ENCODE peak calls at places on chromosomes 6 and 20, in six cellular contexts. R is H1, H is WTC11, K is HepG2, O is A549, E is K562. F is an unnamed sample.
A peak's percentile ranks its signal among the peaks of the same experiment; 100 is the strongest.

GRCh38 chr20:19531446-19531845 is 226.6 kb upstream of the RIN2 start:
- DNase-seq in E (no peak), K (no peak), O (no peak), H (no peak), R (no peak), F (no peak)

GRCh38 chr20:56788671-56789610 is 159.8 kb downstream of the TFAP2C start:
- DNase-seq in O (peak; percentile 59), R (no peak), H (no peak), E (no peak), K (no peak), F (no peak)

GRCh38 chr6:40376113-40376650 is 211.0 kb downstream of the LRFN2 start:
- DNase-seq in E (no peak), O (no peak), K (no peak), R (no peak), H (no peak), F (no peak)

GRCh38 chr6:68343901-68344300 is 291.2 kb upstream of the ADGRB3 start:
- DNase-seq in E (peak; percentile 57), R (peak; percentile 58), K (peak; percentile 26), H (peak; percentile 64), O (peak; percentile 48), F (no peak)

GRCh38 chr6:111890981-111891380 is 17.7 kb upstream of the FYN start:
- DNase-seq in H (no peak), O (no peak), K (no peak), E (no peak), R (no peak), F (no peak)

GRCh38 chr6:21121737-21122136 is 471.8 kb upstream of the SOX4 start:
- DNase-seq in E (no peak), R (no peak), H (no peak), K (no peak), O (no peak), F (no peak)

GRCh38 chr6:106974337-106974998 is at the start of gene CD24:
- DNase-seq in E (peak; percentile 37), O (peak; percentile 57), K (no peak), H (peak; percentile 78), R (peak; percentile 91), F (no peak)

GRCh38 chr20:53693265-53693871 is 99.7 kb upstream of the ZNF217 start:
- DNase-seq in E (no peak), H (no peak), R (no peak), K (no peak), O (no peak), F (no peak)

DNA sequence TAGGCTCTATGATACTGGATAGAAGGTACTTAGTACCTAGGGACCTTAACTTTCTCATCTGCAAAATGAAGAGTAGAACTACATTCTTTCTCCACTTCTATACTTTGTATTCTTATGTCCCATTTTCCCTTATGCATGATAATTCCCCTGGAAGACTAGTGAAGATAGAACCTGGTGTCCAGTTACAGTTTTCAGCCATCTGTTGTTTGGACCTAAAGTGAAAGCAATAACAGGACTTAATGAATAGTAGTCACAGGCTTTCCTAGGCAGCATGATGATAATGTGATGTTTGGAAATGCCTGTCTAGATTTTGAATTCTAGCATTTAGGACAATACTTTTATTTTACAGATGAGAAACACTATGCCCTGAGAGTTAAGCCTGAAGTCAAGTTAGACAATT is 153.8 kb downstream of the RIMS1 start:
- DNase-seq in O (no peak), R (no peak), E (no peak), K (no peak), H (no peak), F (no peak)
- TF ChIP-seq JUN in O (no peak), R (no peak), E (no peak), K (no peak), H (no peak), F (no peak)

DNA sequence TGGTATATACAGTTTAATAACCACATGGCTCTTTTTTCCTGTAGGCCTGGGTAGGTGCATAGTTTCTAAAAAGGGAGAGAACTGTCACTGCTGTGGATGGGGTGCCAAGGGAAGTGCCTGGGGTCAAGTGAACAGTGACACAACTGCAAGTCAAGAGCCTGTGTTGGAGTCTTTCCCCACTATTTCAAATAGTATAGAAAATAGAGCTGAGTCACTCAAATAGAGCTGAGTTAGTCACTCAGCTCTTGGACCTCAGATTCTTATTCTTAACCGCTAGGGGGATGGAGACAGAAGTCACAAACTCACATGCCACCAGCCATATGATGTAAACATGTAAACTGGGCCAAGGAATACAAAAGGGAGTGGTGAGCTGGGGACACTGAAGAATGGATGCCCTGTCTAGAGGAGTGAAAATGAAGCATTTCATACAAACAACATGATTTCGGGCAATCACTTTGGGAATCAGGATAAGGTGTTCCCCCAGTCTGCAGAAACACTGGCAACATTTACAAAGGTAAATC is 2.1 kb downstream of the NQO2 start:
- DNase-seq in H (no peak), K (peak; percentile 85), R (no peak), O (peak; percentile 88), E (peak; percentile 69), F (peak; percentile 74)
- TF ChIP-seq JUN in H (no peak), K (no peak), R (peak; percentile 13), O (no peak), E (no peak), F (no peak)

GRCh38 chr6:164926686-164927085 is 382.7 kb downstream of the C6orf118 start:
- DNase-seq in H (no peak), K (no peak), R (no peak), O (no peak), E (no peak), F (no peak)
- TF ChIP-seq JUN in H (no peak), K (no peak), R (no peak), O (no peak), E (no peak), F (no peak)

GRCh38 chr6:31794294-31794865 is 1.2 kb downstream of the VARS1 start:
- DNase-seq in R (no peak), E (no peak), H (no peak), K (no peak), O (no peak), F (peak; percentile 35)
- TF ChIP-seq JUN in R (no peak), E (peak; percentile 82), H (no peak), K (no peak), O (no peak), F (no peak)

DNA sequence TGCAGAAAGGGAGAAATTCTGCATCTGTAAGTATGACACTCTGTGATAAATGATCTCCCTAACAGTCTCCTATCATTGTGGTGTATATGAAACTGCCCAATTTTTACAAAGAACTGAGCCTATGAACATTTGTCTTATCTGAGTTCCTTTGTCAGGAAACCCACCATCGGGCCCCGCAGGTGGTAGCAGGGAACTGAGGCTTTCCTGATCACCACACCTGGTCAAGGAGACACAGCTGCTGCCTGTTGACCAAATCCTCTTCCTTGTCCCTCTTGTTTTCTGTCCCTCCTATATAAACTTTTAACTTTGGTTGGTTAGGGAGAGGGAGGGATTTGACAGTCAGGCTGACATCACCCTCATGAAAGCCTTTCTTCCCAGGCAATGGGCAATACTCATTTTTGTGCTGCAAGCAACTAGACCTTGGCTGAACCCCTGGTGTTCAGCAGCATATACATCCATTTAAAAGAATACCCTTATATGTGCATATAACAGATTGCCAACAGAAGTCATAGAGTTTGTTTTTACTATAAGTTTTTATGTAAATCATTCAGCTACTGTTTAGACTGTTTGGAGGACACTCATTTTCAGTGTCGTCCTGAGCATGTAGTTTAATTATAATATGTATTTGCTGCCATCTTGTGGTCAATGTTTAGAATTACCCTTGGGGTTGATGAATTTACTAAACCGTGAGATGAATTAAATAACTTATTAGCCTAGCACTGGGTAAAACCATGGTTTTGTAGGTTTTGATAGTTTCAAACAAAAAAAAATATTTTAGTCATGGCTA is 17.0 kb downstream of the CRISP1 start:
- DNase-seq in E (peak; percentile 65), K (peak; percentile 64), R (no peak), H (no peak), O (peak; percentile 46), F (peak; percentile 47)
- TF ChIP-seq JUN in E (no peak), K (no peak), R (no peak), H (no peak), O (no peak), F (no peak)

DNA sequence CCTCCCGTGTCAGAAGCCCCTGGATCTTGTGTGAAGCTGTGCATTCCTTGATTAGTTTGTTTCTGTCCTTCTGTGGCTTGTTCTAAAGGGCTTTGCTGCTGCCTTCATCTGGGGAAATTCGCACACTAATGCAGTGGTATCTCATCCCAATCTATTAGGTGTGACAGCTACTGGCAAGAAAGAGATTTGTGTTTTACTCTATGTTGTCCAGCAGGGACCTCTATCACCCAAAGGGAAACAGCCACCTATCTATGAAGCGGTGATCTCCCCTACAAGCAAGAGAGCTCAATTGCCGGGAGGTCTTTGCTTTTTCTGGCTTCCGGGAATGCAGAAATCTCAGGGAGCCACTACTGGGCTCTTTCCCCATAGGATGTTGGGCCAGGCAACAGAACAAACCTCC is 151.8 kb downstream of the NRN1 start:
- DNase-seq in R (no peak), E (no peak), K (no peak), H (no peak), O (no peak), F (no peak)
- TF ChIP-seq JUN in R (no peak), E (no peak), K (no peak), H (no peak), O (no peak), F (no peak)

DNA sequence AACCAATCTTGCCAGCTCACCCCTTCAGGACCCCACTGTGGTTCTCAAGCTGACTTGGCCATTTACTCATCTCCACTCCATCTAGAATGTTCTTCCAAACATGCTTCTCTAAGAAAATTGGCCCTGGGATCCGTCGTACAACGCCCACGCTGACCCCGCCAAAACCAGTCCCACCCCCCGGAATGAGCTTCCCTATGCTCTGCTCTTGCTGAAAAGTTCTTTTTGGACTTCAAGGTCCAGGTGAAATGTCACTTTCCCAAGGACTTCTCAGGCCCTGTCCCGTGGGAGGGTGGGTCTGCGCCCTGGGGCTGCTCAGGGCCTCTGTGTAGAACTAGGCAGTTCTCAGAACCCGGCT is 9.9 kb downstream of the NOL4L start:
- DNase-seq in E (no peak), O (no peak), K (no peak), R (no peak), H (no peak), F (no peak)
- TF ChIP-seq JUN in E (no peak), O (no peak), K (no peak), R (no peak), H (no peak), F (no peak)

DNA sequence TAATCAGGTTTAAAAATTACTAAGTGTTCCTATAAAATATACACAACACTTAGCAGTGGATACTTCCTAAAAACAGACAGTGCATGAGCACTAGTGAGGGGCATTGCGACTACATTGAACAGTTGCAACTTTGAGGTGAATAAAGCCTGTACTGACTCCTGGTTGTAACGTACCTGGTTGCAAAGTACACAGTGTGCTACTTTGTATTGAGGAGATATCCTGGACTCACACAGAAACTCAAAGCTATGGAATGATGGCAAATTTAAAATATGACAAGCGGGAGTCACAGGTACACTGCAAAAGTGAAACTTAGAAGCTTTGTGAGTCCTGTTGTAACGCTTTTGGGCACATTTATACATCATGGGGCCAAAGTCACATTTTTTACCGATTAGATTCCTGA is 55.6 kb upstream of the HLA-A start:
- DNase-seq in O (no peak), E (no peak), K (no peak), H (no peak), R (no peak), F (no peak)
- TF ChIP-seq JUN in O (no peak), E (no peak), K (no peak), H (no peak), R (no peak), F (no peak)